ENCODE peak calls at places on chromosome 3, in six cellular contexts. D, V, P, U, N and X are unnamed samples.
A peak's percentile ranks its signal among the peaks of the same experiment; 100 is the strongest.

GRCh38 chr3:189331002-189331418 is 159.2 kb downstream of the TPRG1 start:
- DNase-seq in D (no peak), V (no peak), P (no peak), U (no peak), N (no peak), X (no peak)

GRCh38 chr3:40523781-40524180 is 979 bp upstream of the ZNF621 start:
- DNase-seq in D (no peak), V (no peak), P (no peak), U (no peak), N (no peak), X (peak; percentile 9)

GRCh38 chr3:168467085-168467714 is 371.5 kb upstream of the GOLIM4 start:
- DNase-seq in D (peak; percentile 17), V (peak; percentile 55), P (peak; percentile 34), U (peak; percentile 76), N (no peak), X (peak; percentile 26)

GRCh38 chr3:73623316-73623715 is 1.4 kb downstream of the PDZRN3 start:
- DNase-seq in D (no peak), V (peak; percentile 28), P (no peak), U (no peak), N (no peak), X (peak; percentile 36)

GRCh38 chr3:118818386-118818785 is 216.3 kb downstream of the IGSF11 start:
- DNase-seq in D (no peak), V (peak; percentile 32), P (no peak), U (peak; percentile 42), N (no peak), X (peak; percentile 45)

GRCh38 chr3:11544413-11545181 is 99.1 kb downstream of the VGLL4 start:
- DNase-seq in D (no peak), V (peak; percentile 18), P (no peak), U (peak; percentile 40), N (no peak), X (peak; percentile 67)

GRCh38 chr3:184716652-184717607 is 5.1 kb upstream of the MAGEF1 start:
- DNase-seq in D (peak; percentile 80), V (peak; percentile 72), P (peak; percentile 60), U (peak; percentile 70), N (no peak), X (peak; percentile 85)

GRCh38 chr3:152480282-152480953 is 211.7 kb downstream of the MBNL1 start:
- DNase-seq in D (no peak), V (no peak), P (no peak), U (no peak), N (no peak), X (no peak)

GRCh38 chr3:112089956-112090898 is 4.0 kb downstream of the C3orf52 start:
- DNase-seq in D (no peak), V (no peak), P (no peak), U (no peak), N (no peak), X (no peak)

GRCh38 chr3:10437995-10438901 is 67.1 kb downstream of the ATP2B2 start:
- DNase-seq in D (no peak), V (peak; percentile 96), P (no peak), U (no peak), N (no peak), X (peak; percentile 90)

GRCh38 chr3:178736300-178736699 is 200.1 kb downstream of the KCNMB2 start:
- DNase-seq in D (no peak), V (no peak), P (no peak), U (no peak), N (no peak), X (no peak)

GRCh38 chr3:175336406-175337133 is 477.4 kb downstream of the NAALADL2 start:
- DNase-seq in D (no peak), V (no peak), P (no peak), U (no peak), N (no peak), X (no peak)

GRCh38 chr3:104908761-104909160 is 457.9 kb upstream of the ALCAM start:
- DNase-seq in D (no peak), V (no peak), P (no peak), U (peak; percentile 3), N (no peak), X (no peak)

GRCh38 chr3:98013428-98014349 is 21.4 kb downstream of the GABRR3 start:
- DNase-seq in D (no peak), V (peak; percentile 33), P (no peak), U (no peak), N (no peak), X (peak; percentile 68)

GRCh38 chr3:46852839-46853355 is 10.3 kb downstream of the MYL3 start:
- DNase-seq in D (no peak), V (no peak), P (no peak), U (no peak), N (no peak), X (no peak)

GRCh38 chr3:57160046-57160730 is 5.0 kb downstream of the IL17RD start:
- DNase-seq in D (no peak), V (no peak), P (peak; percentile 74), U (peak; percentile 92), N (no peak), X (no peak)
- H2BK15ac ChIP-seq in D (no peak overlapping the region), V (no peak overlapping the region), P (no peak overlapping the region), U (peak overlapping the region; percentile 42), N (no peak overlapping the region), X (peak overlapping the region; percentile 62)

GRCh38 chr3:128328546-128329458 is 137.9 kb downstream of the DNAJB8 start:
- DNase-seq in D (no peak), V (no peak), P (peak; percentile 12), U (no peak), N (no peak), X (no peak)
- H2BK120ac ChIP-seq in D (no peak overlapping the region), V (no peak overlapping the region), P (no peak overlapping the region), U (no peak overlapping the region), N (no peak overlapping the region), X (no peak overlapping the region)

DNA sequence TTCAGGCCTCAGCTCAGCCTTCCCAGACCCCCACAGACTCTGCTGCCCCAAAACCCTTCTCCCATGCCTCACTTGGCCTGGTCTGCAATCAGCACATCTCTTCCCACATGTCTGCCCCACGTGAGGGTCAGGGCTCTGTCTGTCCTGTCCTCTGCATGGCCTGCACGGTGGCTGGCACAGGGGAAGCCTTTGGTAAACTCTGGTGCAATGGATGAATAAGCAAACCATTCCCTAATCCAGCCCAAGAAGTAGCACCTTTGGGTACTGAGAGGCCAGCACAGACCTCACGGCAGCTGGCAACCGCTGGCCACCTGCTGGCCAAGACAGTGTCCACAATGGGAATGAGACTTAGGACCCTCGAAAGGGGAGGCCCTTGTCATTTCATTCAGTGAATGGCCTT is 27.7 kb downstream of the ABTB1 start:
- DNase-seq in D (no peak), V (no peak), P (no peak), U (no peak), N (no peak), X (no peak)
- H3K23ac ChIP-seq in D (no peak overlapping the region), V (no peak overlapping the region), P (no peak overlapping the region), U (no peak overlapping the region), N (no peak overlapping the region), X (no peak overlapping the region)

GRCh38 chr3:37607604-37608003 is 254.1 kb upstream of the CTDSPL start:
- DNase-seq in D (no peak), V (no peak), P (no peak), U (no peak), N (no peak), X (no peak)

GRCh38 chr3:37608061-37608702 is 253.5 kb upstream of the CTDSPL start:
- DNase-seq in D (no peak), V (no peak), P (no peak), U (no peak), N (no peak), X (peak; percentile 6)

GRCh38 chr3:37604336-37604833 is 257.3 kb upstream of the CTDSPL start:
- DNase-seq in D (no peak), V (no peak), P (no peak), U (no peak), N (no peak), X (no peak)

GRCh38 chr3:37605754-37606153 is 255.9 kb upstream of the CTDSPL start:
- DNase-seq in D (no peak), V (no peak), P (no peak), U (no peak), N (no peak), X (no peak)

DNA sequence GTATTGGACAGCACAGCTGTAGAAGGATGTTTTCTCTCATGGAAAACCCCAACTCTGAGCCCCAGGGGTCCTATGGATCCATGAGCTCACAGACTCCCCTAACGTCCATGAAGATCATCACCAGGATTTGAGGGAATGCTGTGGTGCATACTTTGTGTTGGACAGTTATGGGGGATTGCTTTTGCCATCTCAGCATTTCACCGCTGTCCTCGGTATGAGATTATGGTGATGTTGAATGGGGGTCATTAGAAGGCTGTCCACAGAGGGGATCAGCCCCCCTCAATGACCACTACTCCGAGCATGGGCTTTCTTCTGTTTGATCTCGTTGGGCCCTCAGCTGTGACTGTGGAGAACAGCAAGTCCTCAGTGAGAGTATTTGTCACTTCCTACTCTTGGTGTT is 255.2 kb upstream of the CTDSPL start:
- DNase-seq in D (no peak), V (no peak), P (no peak), U (no peak), N (no peak), X (no peak)
- H2BK15ac ChIP-seq in D (no peak overlapping the region), V (no peak overlapping the region), P (no peak overlapping the region), U (no peak overlapping the region), N (no peak overlapping the region), X (no peak overlapping the region)

DNA sequence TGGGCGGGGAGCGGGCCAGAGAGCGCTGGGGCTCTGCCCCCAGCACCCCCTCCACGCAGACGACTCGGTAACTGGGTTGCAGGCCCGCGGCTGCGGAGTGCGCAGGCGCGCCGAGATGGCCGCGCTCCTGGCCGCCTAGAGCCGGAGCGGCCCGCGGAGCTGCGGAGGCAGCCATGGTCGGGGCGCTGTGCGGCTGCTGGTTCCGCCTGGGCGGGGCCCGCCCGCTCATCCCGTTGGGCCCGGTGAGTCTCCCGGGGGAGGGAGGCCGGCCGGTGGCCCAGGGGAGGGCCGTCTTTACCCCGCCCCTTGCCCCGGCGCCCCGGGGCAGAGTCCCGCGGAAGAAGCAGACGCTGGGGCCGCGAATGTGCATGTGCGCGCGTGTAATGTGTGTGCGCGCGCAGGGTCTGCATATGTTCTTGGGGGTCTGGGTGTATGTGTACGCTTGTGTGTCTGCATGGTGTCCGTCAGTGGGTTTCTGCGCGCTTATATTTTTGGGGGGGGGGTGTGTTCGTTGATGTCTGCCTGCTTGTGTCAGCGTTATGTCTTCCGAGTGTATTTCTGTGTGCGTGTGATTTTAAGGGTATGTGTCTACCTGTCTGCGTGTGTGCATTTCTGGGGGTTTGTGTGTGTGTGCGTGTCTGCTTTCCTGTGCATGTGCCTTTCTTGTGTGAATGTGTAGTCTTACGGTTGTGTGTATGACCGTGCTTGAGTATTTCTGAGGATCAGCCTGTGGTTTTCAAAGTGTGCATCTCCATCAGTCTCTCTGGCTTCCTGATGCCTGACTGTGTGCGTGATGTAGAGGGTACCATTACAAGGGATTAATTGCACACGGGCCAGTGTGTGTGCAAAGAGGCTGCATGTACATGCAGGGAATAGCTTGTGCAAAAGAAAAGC is at the start of gene ABHD14A:
- DNase-seq in D (peak; percentile 68), V (peak; percentile 55), P (peak; percentile 68), U (peak; percentile 61), N (no peak), X (peak; percentile 69)
- H2BK120ac ChIP-seq in D (no peak within 1 kb of the TSS), V (peak within 1 kb of the TSS; percentile 68), P (no peak within 1 kb of the TSS), U (no peak within 1 kb of the TSS), N (peak within 1 kb of the TSS; percentile 91), X (peak within 1 kb of the TSS; percentile 85)

GRCh38 chr3:8824238-8824637 is 54.8 kb upstream of the OXTR start:
- DNase-seq in D (no peak), V (peak; percentile 66), P (no peak), U (no peak), N (no peak), X (peak; percentile 56)
- H3K23ac ChIP-seq in D (no peak overlapping the region), V (peak overlapping the region; percentile 29), P (no peak overlapping the region), U (no peak overlapping the region), N (no peak overlapping the region), X (no peak overlapping the region)

GRCh38 chr3:4449043-4449803 is 17.8 kb downstream of the SUMF1 start:
- DNase-seq in D (no peak), V (no peak), P (no peak), U (peak; percentile 27), N (no peak), X (no peak)
- H2BK15ac ChIP-seq in D (no peak overlapping the region), V (no peak overlapping the region), P (no peak overlapping the region), U (no peak overlapping the region), N (no peak overlapping the region), X (no peak overlapping the region)